ENCODE peak calls at places on chromosomes 6 and 20, in six cellular contexts. P, S, M, J, I and U are unnamed samples.

GRCh38 chr20:1328680-1329330 is at the start of gene SDCBP2:
- DNase-seq in I (no peak), S (no peak), J (no peak), M (no peak), P (no peak), U (no peak)

GRCh38 chr6:129432738-129433137 is 277.2 kb downstream of the ARHGAP18 start:
- DNase-seq in I (no peak), J (peak; percentile 31), S (no peak), M (no peak), P (no peak), U (no peak)

GRCh38 chr20:41050361-41051019 is 21.9 kb downstream of the TOP1 start:
- DNase-seq in S (no peak), M (no peak), J (peak; percentile 68), P (no peak), I (no peak), U (no peak)

GRCh38 chr6:150987371-150987828 is 121.9 kb downstream of the MTHFD1L start:
- DNase-seq in J (no peak), M (no peak), P (no peak), I (no peak), S (no peak), U (no peak)

GRCh38 chr20:36063916-36064660 is 90.5 kb upstream of the EPB41L1 start:
- DNase-seq in M (no peak), P (no peak), J (no peak), I (no peak), S (no peak), U (no peak)

GRCh38 chr20:37897008-37897548 is 5.8 kb upstream of the VSTM2L start:
- DNase-seq in J (no peak), P (no peak), S (peak; percentile 56), I (peak; percentile 45), M (peak; percentile 56), U (no peak)

GRCh38 chr6:126701799-126702198 is 361.9 kb downstream of the CENPW start:
- DNase-seq in I (no peak), J (peak; percentile 28), M (no peak), P (no peak), S (no peak), U (no peak)

GRCh38 chr6:80003841-80004198 is 629 bp upstream of the TTK start:
- DNase-seq in J (no peak), M (no peak), P (peak; percentile 16), I (no peak), S (peak; percentile 33), U (no peak)

GRCh38 chr6:82131441-82131840 is 116.1 kb downstream of the IBTK start:
- DNase-seq in M (no peak), J (no peak), I (no peak), P (no peak), S (no peak), U (no peak)

GRCh38 chr20:54215157-54215789 is 7.4 kb downstream of the PFDN4 start:
- DNase-seq in I (no peak), P (no peak), S (no peak), J (no peak), M (no peak), U (no peak)

GRCh38 chr6:142647436-142648389 is 297.3 kb downstream of the HIVEP2 start:
- DNase-seq in M (no peak), I (no peak), P (no peak), S (no peak), J (no peak), U (no peak)

GRCh38 chr6:33976425-33977360 is 169.2 kb downstream of the GRM4 start:
- DNase-seq in I (no peak), S (no peak), M (no peak), P (no peak), J (no peak), U (no peak)

GRCh38 chr20:58892126-58892931 is 39.8 kb downstream of the GNAS start:
- DNase-seq in I (peak; percentile 56), S (peak; percentile 37), J (peak; percentile 50), P (peak; percentile 59), M (peak; percentile 79), U (no peak)

GRCh38 chr6:93792751-93793150 is 373.4 kb upstream of the EPHA7 start:
- DNase-seq in P (no peak), M (no peak), J (peak; percentile 1), I (no peak), S (no peak), U (no peak)

GRCh38 chr6:153024401-153025017 is 22.0 kb upstream of the MTRF1L start:
- DNase-seq in J (peak; percentile 56), M (peak; percentile 45), I (peak; percentile 19), P (no peak), S (peak; percentile 73), U (no peak)

GRCh38 chr20:10921491-10922010 is 247.8 kb upstream of the JAG1 start:
- DNase-seq in J (no peak), I (no peak), S (no peak), P (no peak), M (no peak), U (no peak)

GRCh38 chr6:54085526-54085925 is 25.7 kb upstream of the MLIP start:
- DNase-seq in S (no peak), J (peak; percentile 94), M (no peak), P (no peak), I (no peak), U (no peak)

GRCh38 chr6:167658106-167658505 is 168.6 kb upstream of the AFDN start:
- DNase-seq in S (no peak), M (no peak), J (no peak), I (no peak), P (no peak), U (no peak)

GRCh38 chr6:126682440-126682839 is 342.5 kb downstream of the CENPW start:
- DNase-seq in M (no peak), J (no peak), S (no peak), I (no peak), P (no peak), U (no peak)

GRCh38 chr20:24149881-24150307 is 161.3 kb upstream of the GGTLC1 start:
- DNase-seq in I (peak; percentile 56), J (no peak), P (no peak), M (peak; percentile 67), S (no peak), U (no peak)

GRCh38 chr20:50191566-50192363 is 1.1 kb downstream of the CEBPB start:
- DNase-seq in I (peak; percentile 63), J (peak; percentile 28), P (peak; percentile 41), M (peak; percentile 70), S (no peak), U (no peak)

GRCh38 chr20:49636447-49636846 is 68.5 kb upstream of the PTGIS start:
- DNase-seq in S (no peak), M (no peak), I (no peak), J (no peak), P (no peak), U (no peak)

GRCh38 chr6:168526841-168527281 is 85.9 kb downstream of the SMOC2 start:
- DNase-seq in M (no peak), S (no peak), P (no peak), J (no peak), I (no peak), U (no peak)

GRCh38 chr6:36378936-36379335 is 8.5 kb downstream of the ETV7 start:
- DNase-seq in S (no peak), M (no peak), P (no peak), I (no peak), J (no peak), U (no peak)

GRCh38 chr6:114334237-114334636 is 8.6 kb downstream of the HS3ST5 start:
- DNase-seq in J (no peak), I (no peak), M (no peak), P (no peak), S (no peak), U (no peak)